ENCODE peak calls at places on chromosomes 1 and 21, in ten cellular contexts. One of them, this sample, is unnamed.

GRCh38 chr1:178937770-178938169 is 66.9 kb upstream of the ANGPTL1 start:
- DNase-seq in activated B cell treated with CpG ODN at 0.5 μM for 24 hours: no peak
- DNase-seq in stimulated activated CD4-positive, alpha-beta T cell treated with anti-CD3 and anti-CD28 coated beads, Interleukin-4, amount 100 ng/mL, for 4 hours: no peak
- DNase-seq in activated CD8-positive, alpha-beta memory T cell treated with anti-CD3 and anti-CD28 coated beads, Interleukin-2, amount 50 U/mL, for 4 hours: no peak
- DNase-seq in endothelial cell: no peak
- DNase-seq in fibroblast of lung: no peak
- DNase-seq in activated T-cell treated with anti-CD3 and anti-CD28 coated beads, Interleukin-2, amount 50 U/mL, for 48 hours: no peak
- DNase-seq in activated naive CD8-positive, alpha-beta T cell treated with anti-CD3 and anti-CD28 coated beads, Interleukin-2, amount 50 U/mL, for 24 hours: no peak
- DNase-seq in GM06990: no peak
- DNase-seq in cardiac fibroblast: no peak
- DNase-seq in this sample: no peak

GRCh38 chr21:28971171-28971570 is 21.5 kb downstream of the LTN1 start:
- DNase-seq in activated B cell treated with CpG ODN at 0.5 μM for 24 hours: no peak
- DNase-seq in stimulated activated CD4-positive, alpha-beta T cell treated with anti-CD3 and anti-CD28 coated beads, Interleukin-4, amount 100 ng/mL, for 4 hours: no peak
- DNase-seq in activated CD8-positive, alpha-beta memory T cell treated with anti-CD3 and anti-CD28 coated beads, Interleukin-2, amount 50 U/mL, for 4 hours: no peak
- DNase-seq in endothelial cell: no peak
- DNase-seq in fibroblast of lung: peak
- DNase-seq in activated T-cell treated with anti-CD3 and anti-CD28 coated beads, Interleukin-2, amount 50 U/mL, for 48 hours: no peak
- DNase-seq in activated naive CD8-positive, alpha-beta T cell treated with anti-CD3 and anti-CD28 coated beads, Interleukin-2, amount 50 U/mL, for 24 hours: no peak
- DNase-seq in GM06990: no peak
- DNase-seq in cardiac fibroblast: peak
- DNase-seq in this sample: no peak

GRCh38 chr1:246291141-246291540 is 215.9 kb downstream of the SMYD3 start:
- DNase-seq in activated B cell treated with CpG ODN at 0.5 μM for 24 hours: no peak
- DNase-seq in stimulated activated CD4-positive, alpha-beta T cell treated with anti-CD3 and anti-CD28 coated beads, Interleukin-4, amount 100 ng/mL, for 4 hours: no peak
- DNase-seq in activated CD8-positive, alpha-beta memory T cell treated with anti-CD3 and anti-CD28 coated beads, Interleukin-2, amount 50 U/mL, for 4 hours: no peak
- DNase-seq in endothelial cell: no peak
- DNase-seq in fibroblast of lung: no peak
- DNase-seq in activated T-cell treated with anti-CD3 and anti-CD28 coated beads, Interleukin-2, amount 50 U/mL, for 48 hours: no peak
- DNase-seq in activated naive CD8-positive, alpha-beta T cell treated with anti-CD3 and anti-CD28 coated beads, Interleukin-2, amount 50 U/mL, for 24 hours: no peak
- DNase-seq in GM06990: no peak
- DNase-seq in cardiac fibroblast: no peak
- DNase-seq in this sample: no peak

GRCh38 chr1:47912756-47913155 is 84.4 kb downstream of the TRABD2B start:
- DNase-seq in activated B cell treated with CpG ODN at 0.5 μM for 24 hours: no peak
- DNase-seq in stimulated activated CD4-positive, alpha-beta T cell treated with anti-CD3 and anti-CD28 coated beads, Interleukin-4, amount 100 ng/mL, for 4 hours: no peak
- DNase-seq in activated CD8-positive, alpha-beta memory T cell treated with anti-CD3 and anti-CD28 coated beads, Interleukin-2, amount 50 U/mL, for 4 hours: no peak
- DNase-seq in endothelial cell: no peak
- DNase-seq in fibroblast of lung: no peak
- DNase-seq in activated T-cell treated with anti-CD3 and anti-CD28 coated beads, Interleukin-2, amount 50 U/mL, for 48 hours: no peak
- DNase-seq in activated naive CD8-positive, alpha-beta T cell treated with anti-CD3 and anti-CD28 coated beads, Interleukin-2, amount 50 U/mL, for 24 hours: no peak
- DNase-seq in GM06990: no peak
- DNase-seq in cardiac fibroblast: no peak
- DNase-seq in this sample: no peak

GRCh38 chr1:204169871-204170270 is 3.7 kb upstream of the REN start:
- DNase-seq in activated B cell treated with CpG ODN at 0.5 μM for 24 hours: no peak
- DNase-seq in stimulated activated CD4-positive, alpha-beta T cell treated with anti-CD3 and anti-CD28 coated beads, Interleukin-4, amount 100 ng/mL, for 4 hours: no peak
- DNase-seq in activated CD8-positive, alpha-beta memory T cell treated with anti-CD3 and anti-CD28 coated beads, Interleukin-2, amount 50 U/mL, for 4 hours: no peak
- DNase-seq in endothelial cell: no peak
- DNase-seq in fibroblast of lung: no peak
- DNase-seq in activated T-cell treated with anti-CD3 and anti-CD28 coated beads, Interleukin-2, amount 50 U/mL, for 48 hours: no peak
- DNase-seq in activated naive CD8-positive, alpha-beta T cell treated with anti-CD3 and anti-CD28 coated beads, Interleukin-2, amount 50 U/mL, for 24 hours: no peak
- DNase-seq in GM06990: no peak
- DNase-seq in cardiac fibroblast: no peak
- DNase-seq in this sample: no peak

GRCh38 chr1:62401034-62401433 is 35.8 kb upstream of the USP1 start:
- DNase-seq in activated B cell treated with CpG ODN at 0.5 μM for 24 hours: no peak
- DNase-seq in stimulated activated CD4-positive, alpha-beta T cell treated with anti-CD3 and anti-CD28 coated beads, Interleukin-4, amount 100 ng/mL, for 4 hours: no peak
- DNase-seq in activated CD8-positive, alpha-beta memory T cell treated with anti-CD3 and anti-CD28 coated beads, Interleukin-2, amount 50 U/mL, for 4 hours: no peak
- DNase-seq in endothelial cell: no peak
- DNase-seq in fibroblast of lung: peak
- DNase-seq in activated T-cell treated with anti-CD3 and anti-CD28 coated beads, Interleukin-2, amount 50 U/mL, for 48 hours: no peak
- DNase-seq in activated naive CD8-positive, alpha-beta T cell treated with anti-CD3 and anti-CD28 coated beads, Interleukin-2, amount 50 U/mL, for 24 hours: no peak
- DNase-seq in GM06990: no peak
- DNase-seq in cardiac fibroblast: no peak
- DNase-seq in this sample: no peak

GRCh38 chr1:65820983-65821382 is 28.3 kb downstream of the PDE4B start:
- DNase-seq in activated B cell treated with CpG ODN at 0.5 μM for 24 hours: no peak
- DNase-seq in stimulated activated CD4-positive, alpha-beta T cell treated with anti-CD3 and anti-CD28 coated beads, Interleukin-4, amount 100 ng/mL, for 4 hours: no peak
- DNase-seq in activated CD8-positive, alpha-beta memory T cell treated with anti-CD3 and anti-CD28 coated beads, Interleukin-2, amount 50 U/mL, for 4 hours: no peak
- DNase-seq in endothelial cell: no peak
- DNase-seq in fibroblast of lung: peak
- DNase-seq in activated T-cell treated with anti-CD3 and anti-CD28 coated beads, Interleukin-2, amount 50 U/mL, for 48 hours: no peak
- DNase-seq in activated naive CD8-positive, alpha-beta T cell treated with anti-CD3 and anti-CD28 coated beads, Interleukin-2, amount 50 U/mL, for 24 hours: no peak
- DNase-seq in GM06990: no peak
- DNase-seq in cardiac fibroblast: peak
- DNase-seq in this sample: no peak

GRCh38 chr1:6519491-6519934 is 28.0 kb upstream of the PLEKHG5 start:
- DNase-seq in activated B cell treated with CpG ODN at 0.5 μM for 24 hours: no peak
- DNase-seq in stimulated activated CD4-positive, alpha-beta T cell treated with anti-CD3 and anti-CD28 coated beads, Interleukin-4, amount 100 ng/mL, for 4 hours: no peak
- DNase-seq in activated CD8-positive, alpha-beta memory T cell treated with anti-CD3 and anti-CD28 coated beads, Interleukin-2, amount 50 U/mL, for 4 hours: no peak
- DNase-seq in endothelial cell: no peak
- DNase-seq in fibroblast of lung: peak
- DNase-seq in activated T-cell treated with anti-CD3 and anti-CD28 coated beads, Interleukin-2, amount 50 U/mL, for 48 hours: no peak
- DNase-seq in activated naive CD8-positive, alpha-beta T cell treated with anti-CD3 and anti-CD28 coated beads, Interleukin-2, amount 50 U/mL, for 24 hours: no peak
- DNase-seq in GM06990: no peak
- DNase-seq in cardiac fibroblast: no peak
- DNase-seq in this sample: no peak

GRCh38 chr1:224205438-224205840 is 22.4 kb downstream of the DEGS1 start:
- DNase-seq in activated B cell treated with CpG ODN at 0.5 μM for 24 hours: no peak
- DNase-seq in stimulated activated CD4-positive, alpha-beta T cell treated with anti-CD3 and anti-CD28 coated beads, Interleukin-4, amount 100 ng/mL, for 4 hours: peak
- DNase-seq in activated CD8-positive, alpha-beta memory T cell treated with anti-CD3 and anti-CD28 coated beads, Interleukin-2, amount 50 U/mL, for 4 hours: peak
- DNase-seq in endothelial cell: no peak
- DNase-seq in fibroblast of lung: peak
- DNase-seq in activated T-cell treated with anti-CD3 and anti-CD28 coated beads, Interleukin-2, amount 50 U/mL, for 48 hours: peak
- DNase-seq in activated naive CD8-positive, alpha-beta T cell treated with anti-CD3 and anti-CD28 coated beads, Interleukin-2, amount 50 U/mL, for 24 hours: peak
- DNase-seq in GM06990: no peak
- DNase-seq in cardiac fibroblast: peak
- DNase-seq in this sample: no peak

GRCh38 chr1:91864017-91864700 is 21.8 kb downstream of the TGFBR3 start:
- DNase-seq in activated B cell treated with CpG ODN at 0.5 μM for 24 hours: no peak
- DNase-seq in stimulated activated CD4-positive, alpha-beta T cell treated with anti-CD3 and anti-CD28 coated beads, Interleukin-4, amount 100 ng/mL, for 4 hours: no peak
- DNase-seq in activated CD8-positive, alpha-beta memory T cell treated with anti-CD3 and anti-CD28 coated beads, Interleukin-2, amount 50 U/mL, for 4 hours: no peak
- DNase-seq in endothelial cell: no peak
- DNase-seq in fibroblast of lung: peak
- DNase-seq in activated T-cell treated with anti-CD3 and anti-CD28 coated beads, Interleukin-2, amount 50 U/mL, for 48 hours: no peak
- DNase-seq in activated naive CD8-positive, alpha-beta T cell treated with anti-CD3 and anti-CD28 coated beads, Interleukin-2, amount 50 U/mL, for 24 hours: no peak
- DNase-seq in GM06990: no peak
- DNase-seq in cardiac fibroblast: peak
- DNase-seq in this sample: no peak

GRCh38 chr1:16021681-16022080 is at the start of gene CLCNKA:
- DNase-seq in activated B cell treated with CpG ODN at 0.5 μM for 24 hours: no peak
- DNase-seq in stimulated activated CD4-positive, alpha-beta T cell treated with anti-CD3 and anti-CD28 coated beads, Interleukin-4, amount 100 ng/mL, for 4 hours: no peak
- DNase-seq in activated CD8-positive, alpha-beta memory T cell treated with anti-CD3 and anti-CD28 coated beads, Interleukin-2, amount 50 U/mL, for 4 hours: no peak
- DNase-seq in endothelial cell: no peak
- DNase-seq in fibroblast of lung: no peak
- DNase-seq in activated T-cell treated with anti-CD3 and anti-CD28 coated beads, Interleukin-2, amount 50 U/mL, for 48 hours: no peak
- DNase-seq in activated naive CD8-positive, alpha-beta T cell treated with anti-CD3 and anti-CD28 coated beads, Interleukin-2, amount 50 U/mL, for 24 hours: no peak
- DNase-seq in GM06990: no peak
- DNase-seq in cardiac fibroblast: no peak
- DNase-seq in this sample: no peak

GRCh38 chr1:28682840-28683239 is 14.3 kb downstream of the GMEB1 start:
- DNase-seq in activated B cell treated with CpG ODN at 0.5 μM for 24 hours: no peak
- DNase-seq in stimulated activated CD4-positive, alpha-beta T cell treated with anti-CD3 and anti-CD28 coated beads, Interleukin-4, amount 100 ng/mL, for 4 hours: no peak
- DNase-seq in activated CD8-positive, alpha-beta memory T cell treated with anti-CD3 and anti-CD28 coated beads, Interleukin-2, amount 50 U/mL, for 4 hours: no peak
- DNase-seq in endothelial cell: no peak
- DNase-seq in fibroblast of lung: no peak
- DNase-seq in activated T-cell treated with anti-CD3 and anti-CD28 coated beads, Interleukin-2, amount 50 U/mL, for 48 hours: no peak
- DNase-seq in activated naive CD8-positive, alpha-beta T cell treated with anti-CD3 and anti-CD28 coated beads, Interleukin-2, amount 50 U/mL, for 24 hours: no peak
- DNase-seq in GM06990: no peak
- DNase-seq in cardiac fibroblast: no peak
- DNase-seq in this sample: no peak

This sample was measured in GM13976.